ENCODE peak calls at places on chromosomes 16 and 17, in four cellular contexts. B, Q, J and M are unnamed samples.

GRCh38 chr17:8726951-8727555 is 17.6 kb downstream of the CCDC42 start:
- DNase-seq in Q (no peak), B (no peak), J (no peak), M (no peak)

GRCh38 chr17:79848370-79848766 is 9.1 kb upstream of the CBX4 start:
- DNase-seq in Q (no peak), J (no peak), B (no peak), M (no peak)

GRCh38 chr17:68627956-68628355 is 26.8 kb upstream of the FAM20A start:
- DNase-seq in B (no peak), Q (no peak), J (peak), M (no peak)

GRCh38 chr16:81866820-81867440 is 87.8 kb downstream of the PLCG2 start:
- DNase-seq in B (peak), Q (no peak), J (no peak), M (peak)

GRCh38 chr17:76408037-76408849 is 23.8 kb downstream of the SPHK1 start:
- DNase-seq in B (peak), Q (no peak), J (peak), M (no peak)

GRCh38 chr16:13906426-13907089 is 13.4 kb upstream of the ERCC4 start:
- DNase-seq in J (no peak), Q (no peak), B (no peak), M (no peak)

GRCh38 chr16:16857603-16858283 is 478.8 kb downstream of the NPIPA7 start:
- DNase-seq in J (no peak), Q (no peak), B (no peak), M (no peak)

GRCh38 chr17:48149174-48150106 is 41.9 kb downstream of the SNX11 start:
- DNase-seq in B (no peak), Q (no peak), J (no peak), M (peak)

GRCh38 chr17:78341559-78342437 is 18.1 kb downstream of the SOCS3 start:
- DNase-seq in J (peak), Q (peak), B (peak), M (peak)

GRCh38 chr17:48162946-48163506 is 55.5 kb downstream of the SNX11 start:
- DNase-seq in B (peak), J (no peak), Q (peak), M (no peak)

GRCh38 chr16:1533443-1533951 is at the start of gene TMEM204:
- DNase-seq in J (no peak), B (peak), Q (no peak), M (no peak)

GRCh38 chr17:32621612-32622312 is 135.0 kb downstream of the CDK5R1 start:
- DNase-seq in J (peak), Q (no peak), B (no peak), M (no peak)

GRCh38 chr17:31397256-31397939 is 5.9 kb downstream of the RAB11FIP4 start:
- DNase-seq in B (no peak), J (no peak), Q (no peak), M (no peak)

GRCh38 chr16:24309222-24309905 is 53.2 kb downstream of the CACNG3 start:
- DNase-seq in B (peak), J (peak), Q (peak), M (no peak)

GRCh38 chr16:79658301-79659001 is 57.9 kb upstream of the MAF start:
- DNase-seq in B (no peak), Q (peak), J (peak), M (no peak)

GRCh38 chr17:17905036-17905320 is 67.2 kb downstream of the TOM1L2 start:
- DNase-seq in B (no peak), J (no peak), Q (no peak), M (no peak)

GRCh38 chr16:70660672-70661350 is 14.5 kb downstream of the IL34 start:
- DNase-seq in J (peak), B (no peak), Q (no peak), M (no peak)

GRCh38 chr16:30767767-30768465 is 5.8 kb downstream of the RNF40 start:
- DNase-seq in J (no peak), Q (no peak), B (no peak), M (no peak)

GRCh38 chr16:54931041-54931756 is 534 bp downstream of the IRX5 start:
- DNase-seq in J (no peak), B (peak), Q (peak), M (no peak)
- H3K27ac ChIP-seq in J (peak), B (no peak), Q (peak), M (no peak)

GRCh38 chr16:15054357-15055140 is 1.3 kb downstream of the NTAN1 start:
- DNase-seq in B (no peak), J (no peak), Q (no peak), M (no peak)
- H3K27ac ChIP-seq in B (peak), J (peak), Q (no peak), M (no peak)

DNA sequence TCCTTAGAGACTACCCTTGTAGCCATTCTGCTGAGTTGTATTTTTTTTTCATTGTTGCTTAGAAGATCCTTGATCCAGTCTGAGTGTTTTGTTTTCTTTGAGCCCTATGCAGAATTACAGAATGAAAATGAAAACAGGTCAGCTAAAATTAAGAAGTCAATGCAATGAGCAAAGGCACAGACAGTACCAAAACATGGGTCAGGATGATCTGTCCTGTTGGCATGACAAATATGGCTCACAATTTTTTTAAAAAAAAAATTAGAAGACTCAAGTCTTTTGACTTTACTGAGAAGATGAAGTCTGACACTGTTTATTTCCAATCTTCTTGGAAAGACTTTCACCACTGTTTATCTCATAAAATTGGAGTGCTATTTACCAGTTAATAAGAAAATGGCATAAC is 32.4 kb downstream of the KCNJ16 start:
- DNase-seq in B (no peak), J (no peak), Q (no peak), M (no peak)
- H3K27ac ChIP-seq in B (no peak), J (no peak), Q (no peak), M (no peak)

GRCh38 chr16:5616841-5617240 is 519.2 kb upstream of the EEF2KMT start:
- DNase-seq in B (no peak), Q (no peak), J (no peak), M (no peak)

GRCh38 chr16:5615868-5616642 is 518.5 kb upstream of the EEF2KMT start:
- DNase-seq in Q (no peak), J (no peak), B (peak), M (peak)

GRCh38 chr16:5622234-5622884 is 524.8 kb upstream of the EEF2KMT start:
- DNase-seq in B (no peak), J (no peak), Q (no peak), M (no peak)

GRCh38 chr16:5619314-5619713 is 521.7 kb upstream of the EEF2KMT start:
- DNase-seq in J (no peak), Q (no peak), B (no peak), M (no peak)

DNA sequence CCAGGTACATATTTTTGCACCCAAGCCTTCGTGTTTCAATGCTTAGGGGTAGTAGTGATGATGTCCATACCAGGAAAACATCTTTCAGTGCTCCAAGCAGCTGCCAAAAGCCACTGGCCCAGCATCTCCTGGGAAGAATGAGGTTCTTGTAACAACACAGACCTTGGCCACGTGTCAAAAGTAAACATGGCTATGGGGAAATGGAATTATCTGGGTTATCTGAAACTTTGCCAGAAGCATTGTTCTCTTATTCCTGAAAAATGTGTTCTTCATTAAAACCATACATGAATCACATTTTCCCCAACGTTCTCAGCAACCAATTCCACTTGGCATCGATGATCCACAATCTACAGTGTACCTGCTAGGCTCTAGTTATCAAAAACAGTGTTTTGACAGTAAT is 524.2 kb upstream of the EEF2KMT start:
- DNase-seq in J (no peak), B (peak), Q (no peak), M (no peak)
- H3K27ac ChIP-seq in J (no peak), B (no peak), Q (no peak), M (no peak)

GRCh38 chr16:50293041-50293783 is 26.9 kb downstream of the ADCY7 start:
- DNase-seq in Q (no peak), J (no peak), B (no peak), M (no peak)

GRCh38 chr16:50292566-50292948 is 26.2 kb downstream of the ADCY7 start:
- DNase-seq in J (no peak), Q (no peak), B (no peak), M (no peak)

GRCh38 chr16:50290856-50291255 is 24.5 kb downstream of the ADCY7 start:
- DNase-seq in B (no peak), J (no peak), Q (no peak), M (no peak)

GRCh38 chr16:50289950-50290764 is 23.8 kb downstream of the ADCY7 start:
- DNase-seq in B (no peak), J (no peak), Q (no peak), M (no peak)

DNA sequence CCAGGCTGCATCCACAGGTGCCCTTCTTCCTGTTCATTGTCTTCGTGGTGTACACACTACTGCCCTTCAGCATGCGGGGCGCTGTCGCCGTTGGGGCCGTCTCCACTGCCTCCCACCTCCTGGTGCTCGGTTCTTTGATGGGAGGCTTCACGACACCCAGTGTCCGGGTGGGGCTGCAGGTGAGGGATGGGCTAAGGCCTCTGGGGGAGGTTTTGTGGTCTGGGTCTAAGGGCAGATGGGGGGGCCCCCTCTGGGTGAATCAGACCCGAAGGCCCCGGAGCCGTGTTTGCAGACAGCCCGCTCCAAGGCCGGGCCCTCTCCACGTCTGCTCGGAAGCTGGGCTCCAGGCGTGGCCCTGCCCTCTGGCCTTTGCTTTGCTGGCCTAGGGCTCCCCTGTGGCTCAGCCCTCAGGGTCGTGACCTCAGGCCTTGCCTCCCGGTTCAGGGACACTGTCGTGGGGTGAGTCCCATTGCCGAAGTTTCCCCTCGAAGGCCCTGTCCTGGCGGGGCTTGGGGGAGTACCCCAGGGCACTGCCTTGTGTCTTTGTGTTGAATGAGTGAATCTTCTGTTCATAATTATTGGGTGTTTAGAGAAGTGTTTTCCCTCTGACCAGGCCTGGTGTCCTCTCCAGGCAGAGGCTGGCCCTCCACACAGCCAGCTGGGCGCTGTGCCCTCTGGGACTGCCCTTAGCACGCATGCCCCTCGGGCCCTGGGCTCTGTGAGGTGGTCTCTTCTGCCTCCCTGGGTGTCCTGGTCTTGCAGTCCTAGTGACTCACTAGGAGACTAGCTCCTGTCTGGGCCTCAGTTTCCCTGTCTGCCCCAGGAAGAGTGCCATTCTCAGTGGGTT is 25.6 kb downstream of the ADCY7 start:
- DNase-seq in J (no peak), Q (no peak), B (no peak), M (no peak)
- H3K27ac ChIP-seq in J (no peak), Q (no peak), B (no peak), M (no peak)